ENCODE peak calls at places on chromosomes 12 and 14, in seven cellular contexts. Z is mucosa of descending colon; X is GM23338; U is lung; A is CD8-positive, alpha-beta T cell; G is esophagus muscularis mucosa; O is endothelial cell. I is an unnamed sample.

GRCh38 chr12:120856980-120857379 is 47.2 kb downstream of the SPPL3 start:
- DNase-seq in A (no peak), Z (no peak), G (no peak), U (no peak), O (no peak), X (peak), I (no peak)

GRCh38 chr12:1533205-1533601 is 61.2 kb downstream of the FBXL14 start:
- DNase-seq in Z (no peak), A (peak), U (no peak), G (no peak), X (no peak), O (no peak), I (peak)

GRCh38 chr14:52044791-52045522 is 23.9 kb downstream of the NID2 start:
- DNase-seq in U (no peak), X (no peak), O (no peak), G (peak), Z (no peak), A (no peak), I (no peak)

GRCh38 chr12:69703146-69703642 is 4.1 kb upstream of the BEST3 start:
- DNase-seq in G (no peak), O (no peak), A (no peak), U (no peak), Z (no peak), X (no peak), I (no peak)

GRCh38 chr14:59116984-59117415 is 71.5 kb upstream of the DAAM1 start:
- DNase-seq in O (no peak), A (no peak), X (no peak), Z (no peak), G (no peak), U (no peak), I (no peak)

GRCh38 chr14:68526420-68527105 is 266.3 kb downstream of the ZFP36L1 start:
- DNase-seq in A (no peak), X (no peak), G (peak), O (no peak), Z (no peak), U (peak), I (peak)

GRCh38 chr12:19946549-19946948 is 421.8 kb upstream of the PDE3A start:
- DNase-seq in O (no peak), X (no peak), U (no peak), Z (no peak), A (no peak), G (no peak), I (no peak)

GRCh38 chr12:75564398-75564797 is 53.0 kb upstream of the KRR1 start:
- DNase-seq in O (no peak), U (no peak), A (no peak), X (no peak), Z (no peak), G (no peak), I (no peak)

GRCh38 chr14:100665518-100666032 is 61.1 kb upstream of the DLK1 start:
- DNase-seq in O (no peak), G (no peak), X (no peak), Z (peak), A (no peak), U (no peak), I (no peak)

GRCh38 chr14:34930591-34931069 is 52.2 kb upstream of the SRP54 start:
- DNase-seq in U (no peak), Z (no peak), G (no peak), A (no peak), O (no peak), X (no peak), I (no peak)

GRCh38 chr12:50380761-50381325 is 15.6 kb downstream of the FAM186A start:
- DNase-seq in U (no peak), A (no peak), Z (no peak), G (no peak), X (no peak), O (no peak), I (peak)

GRCh38 chr14:61247935-61248334 is 33.2 kb downstream of the TMEM30B start:
- DNase-seq in A (no peak), U (no peak), G (no peak), Z (no peak), O (no peak), X (no peak), I (no peak)

GRCh38 chr12:48943221-48943620 is 14.1 kb downstream of the ARF3 start:
- DNase-seq in U (no peak), Z (no peak), X (no peak), G (no peak), O (no peak), A (no peak), I (no peak)

GRCh38 chr14:55306938-55307589 is 35.8 kb downstream of the FBXO34 start:
- DNase-seq in A (no peak), U (no peak), X (peak), O (no peak), Z (no peak), G (no peak), I (no peak)

GRCh38 chr14:68320495-68320894 is 472.4 kb downstream of the ZFP36L1 start:
- DNase-seq in O (no peak), A (no peak), Z (no peak), U (no peak), X (no peak), G (no peak), I (no peak)

GRCh38 chr14:85702191-85702590 is 172.2 kb downstream of the FLRT2 start:
- DNase-seq in G (no peak), A (no peak), O (no peak), Z (no peak), U (no peak), X (no peak), I (no peak)

GRCh38 chr14:74085047-74085637 is 386 bp downstream of the LIN52 start:
- DNase-seq in U (no peak), O (no peak), X (peak), G (no peak), A (no peak), Z (no peak), I (no peak)

GRCh38 chr14:22118894-22119477 is 445.4 kb upstream of the OR4E1 start:
- DNase-seq in X (no peak), U (no peak), G (no peak), Z (no peak), A (no peak), O (no peak), I (no peak)

GRCh38 chr12:25052191-25053020 is 103.5 kb upstream of the BCAT1 start:
- DNase-seq in U (peak), X (peak), A (peak), O (no peak), Z (no peak), G (no peak), I (no peak)

GRCh38 chr12:3683670-3684069 is 69.2 kb downstream of the CRACR2A start:
- DNase-seq in U (no peak), X (no peak), A (no peak), Z (no peak), O (no peak), G (peak), I (no peak)

GRCh38 chr14:69955855-69956567 is 76.8 kb downstream of the SMOC1 start:
- DNase-seq in A (no peak), X (no peak), G (no peak), Z (no peak), O (no peak), U (no peak), I (no peak)

GRCh38 chr12:59194794-59195193 is 274.5 kb upstream of the LRIG3 start:
- DNase-seq in O (no peak), U (no peak), Z (no peak), G (no peak), X (peak), A (no peak), I (no peak)

GRCh38 chr12:110330124-110330523 is 49.1 kb downstream of the ATP2A2 start:
- DNase-seq in U (no peak), Z (no peak), G (no peak), A (no peak), O (no peak), X (no peak), I (no peak)

GRCh38 chr14:69685716-69686115 is 74.3 kb downstream of the SUSD6 start:
- DNase-seq in X (no peak), U (peak), O (no peak), Z (peak), G (no peak), A (no peak), I (no peak)

GRCh38 chr14:56005580-56006053 is 112.6 kb upstream of the PELI2 start:
- DNase-seq in Z (no peak), U (no peak), A (no peak), O (no peak), G (no peak), X (no peak), I (no peak)

GRCh38 chr14:75980856-75981255 is 939 bp downstream of the TGFB3 start:
- DNase-seq in X (no peak), U (no peak), Z (no peak), O (no peak), G (no peak), A (no peak), I (no peak)

GRCh38 chr12:101859664-101860607 is 17.4 kb upstream of the DRAM1 start:
- DNase-seq in G (no peak), A (no peak), U (no peak), X (no peak), O (no peak), Z (no peak), I (no peak)

DNA sequence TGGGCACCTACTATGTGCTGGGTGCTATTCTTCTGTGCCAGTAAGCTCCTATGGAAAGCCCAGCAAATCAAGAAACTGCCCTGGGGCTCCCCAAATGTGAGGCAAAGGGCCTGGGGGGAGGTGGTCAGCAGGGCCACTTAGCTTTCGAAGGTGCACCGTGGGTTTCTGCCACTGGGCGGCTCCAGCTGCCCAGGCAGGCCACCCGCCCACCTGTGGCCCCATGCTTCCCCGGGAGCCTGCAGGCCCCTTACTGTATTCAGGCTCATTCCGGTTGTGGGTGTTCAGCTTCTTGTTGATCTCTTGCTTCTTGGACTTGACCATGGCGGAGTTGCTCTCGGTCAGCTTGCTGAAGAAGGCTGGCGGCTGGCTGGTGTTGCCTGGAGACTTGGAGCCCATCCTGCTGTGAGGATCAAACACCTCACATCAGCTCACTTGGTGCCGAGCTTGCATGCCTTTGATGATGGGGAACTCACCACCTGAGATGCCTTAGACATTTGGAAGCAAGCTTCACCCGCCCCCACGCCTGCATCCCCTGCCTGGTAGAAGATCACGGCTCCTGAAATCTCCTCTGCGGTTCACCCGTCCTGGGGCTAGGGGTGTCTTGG is 37.3 kb downstream of the RFLNA start:
- DNase-seq in Z (no peak), U (no peak), O (peak), G (no peak), X (peak), A (no peak), I (no peak)
- TF ChIP-seq CTCF in Z (no peak), U (no peak), O (peak), G (no peak), X (peak), A (no peak), I (peak)

GRCh38 chr14:96662116-96662901 is 134.9 kb upstream of the VRK1 start:
- DNase-seq in G (peak), X (no peak), O (no peak), U (peak), A (no peak), Z (no peak), I (no peak)

GRCh38 chr14:96663491-96664067 is 133.6 kb upstream of the VRK1 start:
- DNase-seq in O (no peak), X (no peak), Z (no peak), A (no peak), U (no peak), G (peak), I (no peak)

GRCh38 chr14:96663076-96663475 is 134.1 kb upstream of the VRK1 start:
- DNase-seq in X (no peak), G (peak), O (no peak), Z (no peak), A (no peak), U (no peak), I (no peak)

GRCh38 chr14:96670391-96670790 is 126.8 kb upstream of the VRK1 start:
- DNase-seq in U (peak), Z (no peak), A (no peak), O (no peak), G (peak), X (no peak), I (no peak)

DNA sequence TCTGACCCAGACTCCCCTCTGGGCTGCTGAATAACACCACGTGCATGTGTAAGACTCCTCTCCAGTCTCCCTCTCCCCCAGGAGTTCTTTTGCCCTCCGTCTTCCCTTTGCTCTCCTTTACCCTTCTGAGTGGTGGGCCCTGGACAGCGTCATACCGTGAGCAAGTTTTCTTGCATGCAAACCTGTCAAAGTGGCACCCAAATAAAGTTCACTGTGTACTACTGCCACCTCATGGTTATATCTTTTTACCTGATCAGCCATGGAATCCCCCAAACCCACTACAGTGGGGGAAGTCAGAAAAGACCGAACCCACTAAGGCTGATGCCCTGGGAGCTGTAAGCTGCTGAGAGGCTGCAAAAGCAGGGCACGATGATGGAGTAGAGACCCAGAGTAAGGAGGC is 131.1 kb upstream of the VRK1 start:
- DNase-seq in U (no peak), G (peak), O (no peak), X (no peak), Z (no peak), A (no peak), I (no peak)
- TF ChIP-seq CTCF in U (no peak), G (no peak), O (no peak), X (peak), Z (no peak), A (no peak), I (no peak)

GRCh38 chr14:102878174-102878969 is 44.1 kb upstream of the AMN start:
- DNase-seq in O (no peak), U (no peak), X (peak), A (no peak), G (no peak), Z (peak), I (no peak)
- TF ChIP-seq CTCF in O (no peak), U (no peak), X (peak), A (no peak), G (no peak), Z (no peak), I (no peak)

GRCh38 chr14:19878029-19878642 is 3.2 kb downstream of the OR4K2 start:
- DNase-seq in U (no peak), G (no peak), O (no peak), Z (no peak), A (no peak), X (peak), I (no peak)
- TF ChIP-seq CTCF in U (no peak), G (no peak), O (peak), Z (peak), A (peak), X (no peak), I (no peak)